ENCODE peak calls at places on chromosome 11, in four cellular contexts. One of them, this sample, is unnamed.

GRCh38 chr11:86245369-86246292 is 1.1 kb downstream of the EED start:
- DNase-seq in neural crest cell: peak; percentile 8
- DNase-seq in CD8-positive, alpha-beta T cell: peak; percentile 6
- DNase-seq in progenitor cell of endocrine pancreas: peak; percentile 16
- DNase-seq in this sample: no peak

GRCh38 chr11:83682645-83682973 is 396.4 kb upstream of the CCDC90B start:
- DNase-seq in CD8-positive, alpha-beta T cell: no peak
- DNase-seq in neural crest cell: no peak
- DNase-seq in progenitor cell of endocrine pancreas: no peak
- DNase-seq in this sample: no peak

GRCh38 chr11:72812968-72813739 is 1.1 kb upstream of the ATG16L2 start:
- DNase-seq in progenitor cell of endocrine pancreas: no peak
- DNase-seq in neural crest cell: peak; percentile 44
- DNase-seq in CD8-positive, alpha-beta T cell: peak; percentile 71
- DNase-seq in this sample: no peak

GRCh38 chr11:66293777-66294625 is 2.3 kb downstream of the TMEM151A start:
- DNase-seq in CD8-positive, alpha-beta T cell: no peak
- DNase-seq in neural crest cell: no peak
- DNase-seq in progenitor cell of endocrine pancreas: no peak
- DNase-seq in this sample: no peak

GRCh38 chr11:119116601-119117000 is 4.8 kb upstream of the HINFP start:
- DNase-seq in neural crest cell: no peak
- DNase-seq in CD8-positive, alpha-beta T cell: no peak
- DNase-seq in progenitor cell of endocrine pancreas: no peak
- DNase-seq in this sample: no peak

GRCh38 chr11:68932358-68932757 is 28.7 kb downstream of the IGHMBP2 start:
- DNase-seq in progenitor cell of endocrine pancreas: no peak
- DNase-seq in CD8-positive, alpha-beta T cell: no peak
- DNase-seq in neural crest cell: no peak
- DNase-seq in this sample: no peak

GRCh38 chr11:23399995-23400394 is 539.7 kb upstream of the CCDC179 start:
- DNase-seq in progenitor cell of endocrine pancreas: no peak
- DNase-seq in CD8-positive, alpha-beta T cell: no peak
- DNase-seq in neural crest cell: no peak
- DNase-seq in this sample: no peak

GRCh38 chr11:14026961-14027360 is 64.4 kb downstream of the SPON1 start:
- DNase-seq in neural crest cell: no peak
- DNase-seq in progenitor cell of endocrine pancreas: no peak
- DNase-seq in CD8-positive, alpha-beta T cell: no peak
- DNase-seq in this sample: no peak

GRCh38 chr11:114082415-114082748 is 22.9 kb downstream of the ZBTB16 start:
- DNase-seq in neural crest cell: no peak
- DNase-seq in CD8-positive, alpha-beta T cell: no peak
- DNase-seq in progenitor cell of endocrine pancreas: no peak
- DNase-seq in this sample: no peak

DNA sequence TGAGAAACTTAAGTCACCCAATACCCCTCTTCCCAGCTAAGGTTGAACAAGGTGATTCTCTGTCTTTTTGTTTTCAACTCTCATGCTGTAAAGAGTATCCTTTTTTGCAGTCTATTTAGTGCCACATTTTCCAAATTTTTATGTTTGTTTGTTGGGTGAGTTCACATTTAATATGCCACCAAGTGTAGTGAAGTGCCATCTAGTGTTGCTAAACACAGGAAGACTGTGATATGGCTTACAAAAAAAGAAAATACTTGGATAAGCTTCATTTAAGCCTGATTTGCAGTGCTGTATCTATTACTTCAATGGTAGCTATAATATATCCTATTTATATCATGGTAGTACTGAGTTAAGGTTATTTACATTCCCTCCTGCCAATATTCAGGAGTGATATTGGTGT is 319.2 kb upstream of the CHORDC1 start:
- DNase-seq in progenitor cell of endocrine pancreas: no peak
- DNase-seq in CD8-positive, alpha-beta T cell: no peak
- DNase-seq in neural crest cell: no peak
- DNase-seq in this sample: no peak
- TF ChIP-seq CTCF in progenitor cell of endocrine pancreas: no peak
- TF ChIP-seq CTCF in CD8-positive, alpha-beta T cell: no peak
- TF ChIP-seq CTCF in neural crest cell: no peak
- TF ChIP-seq CTCF in this sample: no peak

GRCh38 chr11:107780775-107781174 is 68.9 kb upstream of the SLN start:
- DNase-seq in neural crest cell: no peak
- DNase-seq in CD8-positive, alpha-beta T cell: no peak
- DNase-seq in progenitor cell of endocrine pancreas: no peak
- DNase-seq in this sample: no peak
- TF ChIP-seq CTCF in neural crest cell: no peak
- TF ChIP-seq CTCF in CD8-positive, alpha-beta T cell: no peak
- TF ChIP-seq CTCF in progenitor cell of endocrine pancreas: no peak
- TF ChIP-seq CTCF in this sample: no peak

GRCh38 chr11:75582935-75583709 is 21.1 kb downstream of the SERPINH1 start:
- DNase-seq in neural crest cell: peak; percentile 67
- DNase-seq in progenitor cell of endocrine pancreas: peak; percentile 70
- DNase-seq in CD8-positive, alpha-beta T cell: peak; percentile 57
- DNase-seq in this sample: peak; percentile 82
- TF ChIP-seq CTCF in neural crest cell: peak; percentile 51
- TF ChIP-seq CTCF in progenitor cell of endocrine pancreas: peak; percentile 52
- TF ChIP-seq CTCF in CD8-positive, alpha-beta T cell: no peak
- TF ChIP-seq CTCF in this sample: peak; percentile 71

DNA sequence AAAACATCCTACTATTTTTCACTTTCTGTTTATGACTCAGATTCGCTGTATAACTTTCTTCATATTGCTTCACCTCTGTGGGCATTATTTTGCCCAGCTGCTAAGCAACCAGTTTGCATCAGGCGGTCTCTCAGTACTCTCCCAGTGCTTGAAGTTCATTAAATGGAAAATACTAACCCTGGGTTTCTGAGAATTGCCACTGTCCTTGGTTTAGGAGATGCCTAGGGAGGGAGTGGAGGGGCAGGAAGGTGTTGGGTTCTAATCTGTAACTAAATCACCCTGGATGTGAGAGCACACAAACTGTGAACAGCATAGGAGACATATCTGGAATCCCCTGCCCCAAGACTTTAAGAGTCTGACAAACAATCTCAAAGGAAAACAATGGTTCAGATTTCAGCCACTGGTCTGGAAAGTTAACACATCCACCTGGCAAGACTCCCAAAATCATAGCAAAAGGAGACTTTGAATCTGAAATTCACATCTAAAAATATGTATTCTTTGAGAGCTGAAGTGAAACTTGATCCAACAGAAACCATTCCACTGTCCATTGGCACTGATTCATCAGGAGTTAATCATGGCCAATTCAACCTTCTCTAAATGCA is 540.0 kb downstream of the SOX6 start:
- DNase-seq in progenitor cell of endocrine pancreas: no peak
- DNase-seq in CD8-positive, alpha-beta T cell: no peak
- DNase-seq in neural crest cell: no peak
- DNase-seq in this sample: no peak
- TF ChIP-seq CTCF in progenitor cell of endocrine pancreas: no peak
- TF ChIP-seq CTCF in CD8-positive, alpha-beta T cell: no peak
- TF ChIP-seq CTCF in neural crest cell: no peak
- TF ChIP-seq CTCF in this sample: no peak

GRCh38 chr11:121652982-121653381 is 200.2 kb upstream of the SORL1-AS1 start:
- DNase-seq in neural crest cell: peak; percentile 33
- DNase-seq in progenitor cell of endocrine pancreas: no peak
- DNase-seq in CD8-positive, alpha-beta T cell: no peak
- DNase-seq in this sample: no peak
- TF ChIP-seq CTCF in neural crest cell: peak; percentile 62
- TF ChIP-seq CTCF in progenitor cell of endocrine pancreas: peak; percentile 57
- TF ChIP-seq CTCF in CD8-positive, alpha-beta T cell: no peak
- TF ChIP-seq CTCF in this sample: peak; percentile 77

GRCh38 chr11:124072147-124072546 is 31.0 kb upstream of the OR10G7 start:
- DNase-seq in CD8-positive, alpha-beta T cell: no peak
- DNase-seq in progenitor cell of endocrine pancreas: no peak
- DNase-seq in neural crest cell: no peak
- DNase-seq in this sample: no peak

GRCh38 chr11:124068711-124069110 is 27.6 kb upstream of the OR10G7 start:
- DNase-seq in progenitor cell of endocrine pancreas: no peak
- DNase-seq in CD8-positive, alpha-beta T cell: no peak
- DNase-seq in neural crest cell: no peak
- DNase-seq in this sample: no peak

GRCh38 chr11:124070906-124071621 is 29.9 kb upstream of the OR10G7 start:
- DNase-seq in progenitor cell of endocrine pancreas: peak; percentile 56
- DNase-seq in CD8-positive, alpha-beta T cell: peak; percentile 61
- DNase-seq in neural crest cell: peak; percentile 74
- DNase-seq in this sample: no peak

GRCh38 chr11:124069429-124070401 is 28.6 kb upstream of the OR10G7 start:
- DNase-seq in neural crest cell: peak; percentile 40
- DNase-seq in CD8-positive, alpha-beta T cell: peak; percentile 20
- DNase-seq in progenitor cell of endocrine pancreas: peak; percentile 46
- DNase-seq in this sample: no peak

GRCh38 chr11:124071622-124071948 is 30.5 kb upstream of the OR10G7 start:
- DNase-seq in CD8-positive, alpha-beta T cell: no peak
- DNase-seq in neural crest cell: no peak
- DNase-seq in progenitor cell of endocrine pancreas: no peak
- DNase-seq in this sample: no peak
- TF ChIP-seq CTCF in CD8-positive, alpha-beta T cell: no peak
- TF ChIP-seq CTCF in neural crest cell: no peak
- TF ChIP-seq CTCF in progenitor cell of endocrine pancreas: no peak
- TF ChIP-seq CTCF in this sample: peak; percentile 17

GRCh38 chr11:63210111-63210510 is 33.3 kb downstream of the SLC22A25 start:
- DNase-seq in CD8-positive, alpha-beta T cell: no peak
- DNase-seq in neural crest cell: no peak
- DNase-seq in progenitor cell of endocrine pancreas: no peak
- DNase-seq in this sample: no peak

DNA sequence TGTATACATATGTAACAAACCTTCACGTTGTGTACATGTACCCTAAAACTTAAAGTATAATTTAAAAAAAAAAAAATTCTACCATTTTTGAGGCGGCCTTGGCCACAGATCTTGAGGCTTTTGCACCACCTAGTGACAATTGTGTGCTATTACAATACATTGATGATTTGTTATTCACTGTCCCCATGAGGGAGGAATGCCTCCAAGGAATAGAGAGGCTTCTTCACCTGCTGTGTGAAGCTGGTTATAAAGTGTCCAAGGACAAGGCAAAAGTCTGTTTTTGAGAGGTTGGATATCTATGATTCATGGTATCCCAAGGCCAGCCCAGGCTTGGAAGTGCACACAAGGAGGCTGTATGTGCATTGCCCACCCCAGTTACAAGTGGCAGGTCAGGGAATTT is 30.7 kb downstream of the SLC22A25 start:
- DNase-seq in progenitor cell of endocrine pancreas: no peak
- DNase-seq in CD8-positive, alpha-beta T cell: no peak
- DNase-seq in neural crest cell: peak; percentile 20
- DNase-seq in this sample: no peak
- TF ChIP-seq CTCF in progenitor cell of endocrine pancreas: peak; percentile 57
- TF ChIP-seq CTCF in CD8-positive, alpha-beta T cell: peak; percentile 56
- TF ChIP-seq CTCF in neural crest cell: peak; percentile 72
- TF ChIP-seq CTCF in this sample: peak; percentile 77

GRCh38 chr11:46075928-46076327 is 45.3 kb downstream of the PHF21A start:
- DNase-seq in CD8-positive, alpha-beta T cell: no peak
- DNase-seq in neural crest cell: no peak
- DNase-seq in progenitor cell of endocrine pancreas: no peak
- DNase-seq in this sample: no peak
- TF ChIP-seq CTCF in CD8-positive, alpha-beta T cell: no peak
- TF ChIP-seq CTCF in neural crest cell: no peak
- TF ChIP-seq CTCF in progenitor cell of endocrine pancreas: peak; percentile 8
- TF ChIP-seq CTCF in this sample: no peak